ENCODE peak calls at places on chromosomes 13 and 19, in five cellular contexts. One of them, this sample, is unnamed.

GRCh38 chr19:47469419-47469700 is 2.3 kb downstream of the SLC8A2 start:
- DNase-seq in GM12878: no peak
- DNase-seq in SK-N-SH: no peak
- DNase-seq in K562: no peak
- DNase-seq in HepG2: no peak
- DNase-seq in this sample: no peak

GRCh38 chr19:13526552-13526951 is 20.3 kb upstream of the CACNA1A start:
- DNase-seq in GM12878: no peak
- DNase-seq in SK-N-SH: no peak
- DNase-seq in K562: peak; percentile 56
- DNase-seq in HepG2: no peak
- DNase-seq in this sample: no peak

GRCh38 chr13:23007430-23007829 is 173.3 kb upstream of the SGCG start:
- DNase-seq in GM12878: no peak
- DNase-seq in SK-N-SH: no peak
- DNase-seq in K562: no peak
- DNase-seq in HepG2: no peak
- DNase-seq in this sample: no peak

GRCh38 chr13:40187324-40187795 is 479.1 kb downstream of the FOXO1 start:
- DNase-seq in GM12878: no peak
- DNase-seq in SK-N-SH: no peak
- DNase-seq in K562: no peak
- DNase-seq in HepG2: no peak
- DNase-seq in this sample: no peak

GRCh38 chr13:24275041-24275440 is 34.3 kb upstream of the C1QTNF9 start:
- DNase-seq in GM12878: no peak
- DNase-seq in SK-N-SH: no peak
- DNase-seq in K562: no peak
- DNase-seq in HepG2: no peak
- DNase-seq in this sample: no peak

GRCh38 chr13:45063261-45063870 is 56.9 kb upstream of the GTF2F2 start:
- DNase-seq in GM12878: no peak
- DNase-seq in SK-N-SH: no peak
- DNase-seq in K562: no peak
- DNase-seq in HepG2: no peak
- DNase-seq in this sample: no peak

GRCh38 chr19:46624958-46625661 is at the start of gene PTGIR:
- DNase-seq in GM12878: no peak
- DNase-seq in SK-N-SH: peak; percentile 43
- DNase-seq in K562: peak; percentile 69
- DNase-seq in HepG2: no peak
- DNase-seq in this sample: no peak

GRCh38 chr19:16914421-16914820 is 25.6 kb downstream of the F2RL3 start:
- DNase-seq in GM12878: no peak
- DNase-seq in SK-N-SH: no peak
- DNase-seq in K562: no peak
- DNase-seq in HepG2: no peak
- DNase-seq in this sample: no peak

GRCh38 chr19:42091300-42092266 is 15.6 kb downstream of the ZNF574 start:
- DNase-seq in GM12878: no peak
- DNase-seq in SK-N-SH: peak; percentile 50
- DNase-seq in K562: no peak
- DNase-seq in HepG2: no peak
- DNase-seq in this sample: peak; percentile 66

GRCh38 chr19:3700242-3701032 is at the start of gene PIP5K1C:
- DNase-seq in GM12878: peak; percentile 47
- DNase-seq in SK-N-SH: peak; percentile 98
- DNase-seq in K562: peak; percentile 97
- DNase-seq in HepG2: peak; percentile 64
- DNase-seq in this sample: peak; percentile 33

DNA sequence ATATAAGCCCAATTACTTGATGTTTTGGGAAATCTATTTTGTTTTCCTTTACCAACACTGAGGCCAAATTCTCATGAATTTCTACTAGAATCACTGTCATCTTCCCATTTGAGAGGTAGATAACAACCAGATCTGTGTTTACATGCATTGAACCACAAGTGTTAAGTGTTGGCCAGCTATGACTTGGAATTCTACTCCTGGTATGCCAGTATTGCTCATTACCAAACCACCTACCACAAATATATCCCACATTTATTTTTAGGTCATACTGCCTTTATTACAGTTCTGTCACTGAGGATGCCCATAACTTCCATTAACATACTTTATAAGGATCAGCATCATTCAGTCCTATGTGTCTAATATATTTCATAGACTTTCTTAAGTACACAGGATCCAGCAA is 328.9 kb downstream of the DIAPH3 start:
- DNase-seq in GM12878: no peak
- DNase-seq in SK-N-SH: no peak
- DNase-seq in K562: no peak
- DNase-seq in HepG2: no peak
- DNase-seq in this sample: no peak
- TF ChIP-seq REST in GM12878: no peak
- TF ChIP-seq REST in SK-N-SH: no peak
- TF ChIP-seq REST in K562: no peak
- TF ChIP-seq REST in HepG2: no peak
- TF ChIP-seq REST in this sample: no peak

DNA sequence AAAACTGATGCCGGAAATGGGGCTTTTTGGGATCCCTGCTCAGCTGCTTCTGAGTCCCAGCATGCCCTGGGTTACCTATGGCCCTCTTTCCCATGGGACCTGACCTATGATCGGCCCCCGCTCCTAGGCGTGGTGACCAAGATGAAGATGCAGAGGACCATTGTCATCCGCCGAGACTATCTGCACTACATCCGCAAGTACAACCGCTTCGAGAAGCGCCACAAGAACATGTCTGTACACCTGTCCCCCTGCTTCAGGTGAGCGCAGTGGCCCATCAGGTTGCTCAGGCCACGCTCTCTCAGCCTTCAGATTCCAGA is 1.5 kb downstream of the RPS11 start:
- DNase-seq in GM12878: no peak
- DNase-seq in SK-N-SH: no peak
- DNase-seq in K562: no peak
- DNase-seq in HepG2: no peak
- DNase-seq in this sample: no peak
- TF ChIP-seq CHD2 in GM12878: no peak
- TF ChIP-seq CHD2 in SK-N-SH: no peak
- TF ChIP-seq CHD2 in K562: no peak
- TF ChIP-seq CHD2 in HepG2: no peak
- TF ChIP-seq CHD2 in this sample: no peak

GRCh38 chr13:51881296-51881695 is 19.5 kb downstream of the CCDC70 start:
- DNase-seq in GM12878: no peak
- DNase-seq in SK-N-SH: no peak
- DNase-seq in K562: no peak
- DNase-seq in HepG2: no peak
- DNase-seq in this sample: no peak
- TF ChIP-seq REST in GM12878: no peak
- TF ChIP-seq REST in SK-N-SH: no peak
- TF ChIP-seq REST in K562: no peak
- TF ChIP-seq REST in HepG2: no peak
- TF ChIP-seq REST in this sample: no peak

GRCh38 chr13:100648354-100648753 is 26.2 kb downstream of the TMTC4 start:
- DNase-seq in GM12878: no peak
- DNase-seq in SK-N-SH: no peak
- DNase-seq in K562: no peak
- DNase-seq in HepG2: no peak
- DNase-seq in this sample: no peak

GRCh38 chr13:100646030-100646673 is 28.4 kb downstream of the TMTC4 start:
- DNase-seq in GM12878: no peak
- DNase-seq in SK-N-SH: peak; percentile 40
- DNase-seq in K562: peak; percentile 23
- DNase-seq in HepG2: peak; percentile 28
- DNase-seq in this sample: peak; percentile 33

GRCh38 chr13:100646871-100647270 is 27.7 kb downstream of the TMTC4 start:
- DNase-seq in GM12878: no peak
- DNase-seq in SK-N-SH: no peak
- DNase-seq in K562: no peak
- DNase-seq in HepG2: no peak
- DNase-seq in this sample: no peak

GRCh38 chr13:100645382-100645781 is 29.2 kb downstream of the TMTC4 start:
- DNase-seq in GM12878: no peak
- DNase-seq in SK-N-SH: no peak
- DNase-seq in K562: no peak
- DNase-seq in HepG2: no peak
- DNase-seq in this sample: no peak

GRCh38 chr13:100644328-100644727 is 30.3 kb downstream of the TMTC4 start:
- DNase-seq in GM12878: no peak
- DNase-seq in SK-N-SH: no peak
- DNase-seq in K562: no peak
- DNase-seq in HepG2: no peak
- DNase-seq in this sample: no peak
- TF ChIP-seq CHD2 in GM12878: no peak
- TF ChIP-seq CHD2 in SK-N-SH: no peak
- TF ChIP-seq CHD2 in K562: no peak
- TF ChIP-seq CHD2 in HepG2: no peak
- TF ChIP-seq CHD2 in this sample: no peak

DNA sequence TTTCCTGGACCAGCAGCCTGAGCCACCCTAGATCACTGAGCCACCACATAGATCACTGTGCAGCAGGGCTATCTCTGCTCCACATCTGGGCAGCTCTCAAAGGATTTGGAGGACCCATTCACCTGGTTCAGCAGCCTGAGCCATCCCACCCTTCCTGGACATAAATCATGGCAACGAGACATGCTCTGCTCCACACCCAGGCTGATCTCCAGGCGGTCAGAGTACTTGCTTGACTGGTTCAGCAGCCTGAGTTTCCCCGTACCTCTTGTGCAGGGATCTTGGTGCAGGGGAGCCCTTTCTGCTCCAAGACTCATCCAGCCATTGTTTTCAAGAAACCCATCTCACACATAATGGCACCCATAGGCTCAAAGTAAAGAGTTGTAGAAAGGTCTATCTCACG is 195.3 kb downstream of the LIG4 start:
- DNase-seq in GM12878: no peak
- DNase-seq in SK-N-SH: no peak
- DNase-seq in K562: no peak
- DNase-seq in HepG2: no peak
- DNase-seq in this sample: no peak
- TF ChIP-seq REST in GM12878: no peak
- TF ChIP-seq REST in SK-N-SH: no peak
- TF ChIP-seq REST in K562: no peak
- TF ChIP-seq REST in HepG2: no peak
- TF ChIP-seq REST in this sample: no peak

GRCh38 chr19:8973501-8974091 is 36.6 kb downstream of the MUC16 start:
- DNase-seq in GM12878: no peak
- DNase-seq in SK-N-SH: no peak
- DNase-seq in K562: peak; percentile 46
- DNase-seq in HepG2: no peak
- DNase-seq in this sample: no peak
- TF ChIP-seq CHD2 in GM12878: no peak
- TF ChIP-seq CHD2 in SK-N-SH: no peak
- TF ChIP-seq CHD2 in K562: no peak
- TF ChIP-seq CHD2 in HepG2: no peak
- TF ChIP-seq CHD2 in this sample: no peak

GRCh38 chr13:41405367-41405766 is 52.0 kb upstream of the RGCC start:
- DNase-seq in GM12878: no peak
- DNase-seq in SK-N-SH: no peak
- DNase-seq in K562: no peak
- DNase-seq in HepG2: no peak
- DNase-seq in this sample: no peak
- TF ChIP-seq REST in GM12878: no peak
- TF ChIP-seq REST in SK-N-SH: no peak
- TF ChIP-seq REST in K562: no peak
- TF ChIP-seq REST in HepG2: no peak
- TF ChIP-seq REST in this sample: no peak

DNA sequence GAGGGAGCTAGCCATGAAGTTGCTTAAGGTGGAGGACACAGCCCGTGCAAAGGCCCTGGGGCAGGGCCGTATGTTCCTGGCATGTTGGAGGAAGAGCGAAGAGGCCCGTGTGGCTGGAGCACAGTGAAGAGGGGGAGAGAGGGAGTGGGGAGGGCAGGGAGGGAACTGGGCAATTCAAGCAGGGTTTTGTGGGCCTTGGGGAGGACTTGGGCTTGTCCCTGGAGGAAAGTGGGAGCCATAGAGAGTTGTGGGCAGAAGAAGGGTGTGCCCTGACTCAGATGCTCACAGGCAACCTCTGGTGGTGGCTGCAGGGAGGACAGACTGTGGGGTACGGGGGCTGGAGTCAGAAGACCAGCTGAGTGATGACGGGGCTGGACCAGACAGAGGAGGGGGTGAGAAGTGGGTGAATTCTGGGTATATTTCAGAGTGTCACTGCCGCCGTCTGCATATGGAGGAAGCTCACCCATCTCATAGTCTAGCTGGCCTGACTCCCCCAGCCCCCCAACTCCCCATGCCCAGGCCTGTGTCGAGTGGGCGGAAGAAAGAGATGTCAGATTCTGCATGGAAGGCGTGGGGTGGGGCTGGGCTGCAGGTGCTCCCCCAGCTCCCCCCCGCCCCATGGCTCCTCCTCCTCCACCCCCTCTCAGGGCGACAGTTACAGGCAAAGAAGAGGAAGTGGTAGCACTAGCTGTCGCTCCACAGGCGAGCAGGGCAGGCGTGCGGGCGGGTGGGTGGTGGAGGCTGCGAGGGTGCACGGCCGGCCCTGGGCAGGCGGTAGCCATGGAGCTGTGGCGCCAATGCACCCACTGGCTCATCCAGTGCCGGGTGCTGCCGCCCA is at the start of gene VAV1:
- DNase-seq in GM12878: peak; percentile 64
- DNase-seq in SK-N-SH: peak; percentile 53
- DNase-seq in K562: peak; percentile 75
- DNase-seq in HepG2: no peak
- DNase-seq in this sample: no peak
- TF ChIP-seq CHD2 in GM12878: peak; percentile 26
- TF ChIP-seq CHD2 in SK-N-SH: no peak
- TF ChIP-seq CHD2 in K562: no peak
- TF ChIP-seq CHD2 in HepG2: no peak
- TF ChIP-seq CHD2 in this sample: no peak

GRCh38 chr13:41554626-41555386 is 97.5 kb downstream of the RGCC start:
- DNase-seq in GM12878: peak; percentile 48
- DNase-seq in SK-N-SH: no peak
- DNase-seq in K562: no peak
- DNase-seq in HepG2: no peak
- DNase-seq in this sample: no peak
- TF ChIP-seq REST in GM12878: no peak
- TF ChIP-seq REST in SK-N-SH: no peak
- TF ChIP-seq REST in K562: no peak
- TF ChIP-seq REST in HepG2: no peak
- TF ChIP-seq REST in this sample: no peak

DNA sequence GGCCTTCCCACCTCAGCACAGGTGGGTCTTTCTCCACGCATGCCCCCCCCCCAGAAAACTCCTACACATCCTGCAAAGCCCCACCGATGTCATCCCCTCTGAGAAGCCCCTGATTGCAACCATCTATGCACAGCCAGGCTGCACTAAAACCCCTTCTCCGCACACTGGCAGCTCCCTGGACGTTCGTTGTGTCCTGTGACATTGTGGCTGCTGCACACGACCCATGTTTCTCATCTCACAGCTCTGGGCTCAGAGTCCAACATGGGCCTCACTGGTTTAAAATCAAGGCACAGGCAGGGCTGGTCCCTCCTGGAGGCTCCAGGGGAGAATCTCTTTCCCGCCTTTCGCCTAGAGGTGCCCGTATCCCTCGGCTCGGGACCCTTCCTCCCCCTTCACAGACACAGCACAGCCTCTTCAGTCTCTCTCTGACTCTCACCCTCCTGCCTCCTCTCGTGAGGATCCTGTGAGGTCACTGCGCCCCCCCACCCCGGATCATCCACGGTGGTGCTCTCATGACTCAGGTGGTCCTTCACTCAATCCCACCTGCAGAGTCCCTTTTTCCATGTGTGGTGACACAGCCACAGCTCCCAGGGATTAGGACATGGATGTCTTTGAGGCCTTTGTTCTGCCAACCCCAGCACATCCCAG is 71.2 kb downstream of the GADD45B start:
- DNase-seq in GM12878: no peak
- DNase-seq in SK-N-SH: no peak
- DNase-seq in K562: no peak
- DNase-seq in HepG2: peak; percentile 76
- DNase-seq in this sample: no peak
- TF ChIP-seq CHD2 in GM12878: no peak
- TF ChIP-seq CHD2 in SK-N-SH: no peak
- TF ChIP-seq CHD2 in K562: no peak
- TF ChIP-seq CHD2 in HepG2: no peak
- TF ChIP-seq CHD2 in this sample: no peak